ENCODE peak calls at places on chromosomes 5 and 9, in four cellular contexts. H, G, J and Q are unnamed samples.

GRCh38 chr9:13860019-13860418 is 453.9 kb downstream of the NFIB start:
- DNase-seq in J (no peak), G (no peak), H (peak), Q (no peak)

GRCh38 chr5:42628821-42629220 is 127.8 kb upstream of the CCDC152 start:
- DNase-seq in H (no peak), J (no peak), G (no peak), Q (no peak)

GRCh38 chr9:114072181-114073140 is 5.6 kb downstream of the AMBP start:
- DNase-seq in J (peak), G (peak), H (no peak), Q (peak)

GRCh38 chr5:72988769-72989168 is 32.9 kb downstream of the FCHO2 start:
- DNase-seq in H (no peak), G (no peak), J (no peak), Q (no peak)

GRCh38 chr9:130078547-130078946 is 24.8 kb downstream of the GPR107 start:
- DNase-seq in H (no peak), J (no peak), G (no peak), Q (no peak)

GRCh38 chr9:84331119-84331791 is 9.3 kb downstream of the SLC28A3 start:
- DNase-seq in H (peak), J (no peak), G (no peak), Q (peak)

GRCh38 chr5:84384604-84385575 is at the start of gene EDIL3:
- DNase-seq in G (peak), H (no peak), J (peak), Q (no peak)

GRCh38 chr5:43425965-43426364 is 13.8 kb upstream of the CCL28 start:
- DNase-seq in J (no peak), G (no peak), H (peak), Q (no peak)

GRCh38 chr9:113886933-113887332 is 10.8 kb downstream of the ZNF618 start:
- DNase-seq in J (no peak), H (no peak), G (no peak), Q (no peak)

GRCh38 chr9:20558609-20559016 is 63.7 kb downstream of the MLLT3 start:
- DNase-seq in H (peak), J (no peak), G (no peak), Q (no peak)

GRCh38 chr5:77957516-77957915 is 181.4 kb upstream of the TBCA start:
- DNase-seq in H (no peak), G (no peak), J (no peak), Q (no peak)
- H3K4me3 ChIP-seq in H (no peak), G (no peak), J (no peak), Q (no peak)

GRCh38 chr5:149002761-149003689 is 59.8 kb downstream of the SH3TC2 start:
- DNase-seq in G (no peak), H (no peak), J (no peak), Q (no peak)
- TF ChIP-seq CTCF in G (no peak), H (no peak), J (peak), Q (peak)

GRCh38 chr5:153491408-153491807 is 938 bp downstream of the GRIA1 start:
- DNase-seq in J (no peak), H (no peak), G (no peak), Q (no peak)

GRCh38 chr5:153489611-153490010 is 859 bp upstream of the GRIA1 start:
- DNase-seq in H (peak), G (no peak), J (no peak), Q (no peak)

DNA sequence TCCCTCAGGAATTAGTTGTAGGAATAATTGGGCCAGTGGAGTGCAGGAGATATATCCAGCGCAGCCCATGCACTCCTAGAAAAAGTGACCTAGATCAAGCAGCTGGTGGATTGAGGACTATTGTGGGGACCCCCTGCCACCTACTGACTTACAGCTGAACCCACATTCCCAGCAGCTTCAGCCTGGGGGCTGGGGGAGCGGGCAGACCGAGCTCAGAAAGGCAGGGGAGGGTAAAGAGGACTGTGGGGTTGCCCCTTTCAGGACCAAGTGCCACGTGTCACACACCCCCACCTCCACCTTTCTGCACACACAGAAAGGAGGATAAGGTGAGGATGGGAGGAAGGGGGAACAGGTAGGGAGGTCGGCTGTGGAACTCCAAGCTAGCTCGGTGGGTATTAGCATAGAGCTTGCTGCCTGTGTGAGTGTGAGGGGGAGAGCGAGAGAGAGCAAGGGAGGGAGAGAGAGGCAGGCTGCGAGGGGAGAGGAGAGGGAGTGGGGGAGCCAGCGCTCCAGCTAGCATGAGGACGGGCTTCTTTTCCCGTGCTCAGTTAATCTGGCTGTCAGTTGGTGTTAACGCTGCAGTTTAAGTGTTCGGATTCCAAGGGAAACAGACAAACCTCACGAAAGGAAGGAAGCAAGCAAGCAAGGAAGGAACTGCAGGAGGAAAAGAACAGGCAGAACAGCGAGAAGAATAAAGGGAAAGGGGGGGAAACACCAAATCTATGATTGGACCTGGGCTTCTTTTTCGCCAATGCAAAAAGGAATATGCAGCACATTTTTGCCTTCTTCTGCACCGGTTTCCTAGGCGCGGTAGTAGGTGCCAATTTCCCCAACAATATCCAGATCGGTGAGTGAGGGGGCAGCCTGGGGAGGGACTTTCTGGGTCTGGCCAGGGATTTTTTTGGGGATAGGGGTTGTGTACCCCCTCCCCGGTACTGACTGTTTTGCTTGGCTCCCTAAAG is at the start of gene GRIA1:
- DNase-seq in H (peak), J (no peak), G (no peak), Q (no peak)
- H3K4me3 ChIP-seq in H (peak), J (peak), G (no peak), Q (no peak)

GRCh38 chr9:137802021-137802420 is 75.6 kb upstream of the CACNA1B start:
- DNase-seq in G (no peak), H (no peak), J (no peak), Q (no peak)
- TF ChIP-seq CTCF in G (no peak), H (no peak), J (no peak), Q (no peak)